ENCODE peak calls at places on chromosome 11, in five cellular contexts. One of them, this sample, is unnamed.

GRCh38 chr11:129366737-129367597 is 8.7 kb upstream of the BARX2 start:
- DNase-seq in GM12891: no peak
- DNase-seq in lower leg skin: no peak
- DNase-seq in HCT116: no peak
- DNase-seq in ovary: no peak
- DNase-seq in this sample: no peak

GRCh38 chr11:83643115-83643514 is 356.9 kb upstream of the CCDC90B start:
- DNase-seq in GM12891: no peak
- DNase-seq in lower leg skin: no peak
- DNase-seq in HCT116: no peak
- DNase-seq in ovary: no peak
- DNase-seq in this sample: no peak

GRCh38 chr11:46505741-46506485 is 87.9 kb downstream of the AMBRA1 start:
- DNase-seq in GM12891: no peak
- DNase-seq in lower leg skin: no peak
- DNase-seq in HCT116: no peak
- DNase-seq in ovary: no peak
- DNase-seq in this sample: no peak

GRCh38 chr11:33701302-33701701 is 676 bp upstream of the C11orf91 start:
- DNase-seq in GM12891: no peak
- DNase-seq in lower leg skin: no peak
- DNase-seq in HCT116: no peak
- DNase-seq in ovary: no peak
- DNase-seq in this sample: no peak

GRCh38 chr11:70567680-70568503 is 169.6 kb downstream of the CTTN start:
- DNase-seq in GM12891: no peak
- DNase-seq in lower leg skin: peak
- DNase-seq in HCT116: no peak
- DNase-seq in ovary: peak
- DNase-seq in this sample: peak

GRCh38 chr11:19802773-19803293 is 90.2 kb downstream of the NAV2 start:
- DNase-seq in GM12891: no peak
- DNase-seq in lower leg skin: no peak
- DNase-seq in HCT116: no peak
- DNase-seq in ovary: no peak
- DNase-seq in this sample: no peak

GRCh38 chr11:46315033-46315738 is 32.1 kb upstream of the DGKZ start:
- DNase-seq in GM12891: peak
- DNase-seq in lower leg skin: no peak
- DNase-seq in HCT116: peak
- DNase-seq in ovary: peak
- DNase-seq in this sample: peak

GRCh38 chr11:100942016-100942415 is 187.6 kb downstream of the PGR start:
- DNase-seq in GM12891: no peak
- DNase-seq in lower leg skin: no peak
- DNase-seq in HCT116: no peak
- DNase-seq in ovary: no peak
- DNase-seq in this sample: peak

GRCh38 chr11:88543902-88544655 is 206.5 kb upstream of the CTSC start:
- DNase-seq in GM12891: peak
- DNase-seq in lower leg skin: peak
- DNase-seq in HCT116: peak
- DNase-seq in ovary: peak
- DNase-seq in this sample: peak

GRCh38 chr11:107799245-107799859 is 59.2 kb downstream of the SLC35F2 start:
- DNase-seq in GM12891: peak
- DNase-seq in lower leg skin: peak
- DNase-seq in HCT116: peak
- DNase-seq in ovary: peak
- DNase-seq in this sample: peak

GRCh38 chr11:76797341-76798201 is 14.4 kb downstream of the TSKU start:
- DNase-seq in GM12891: no peak
- DNase-seq in lower leg skin: no peak
- DNase-seq in HCT116: no peak
- DNase-seq in ovary: no peak
- DNase-seq in this sample: peak

GRCh38 chr11:85893378-85893777 is 38.2 kb downstream of the CCDC83 start:
- DNase-seq in GM12891: no peak
- DNase-seq in lower leg skin: no peak
- DNase-seq in HCT116: no peak
- DNase-seq in ovary: no peak
- DNase-seq in this sample: no peak

GRCh38 chr11:93267383-93267782 is 63.2 kb upstream of the DEUP1 start:
- DNase-seq in GM12891: no peak
- DNase-seq in lower leg skin: no peak
- DNase-seq in HCT116: no peak
- DNase-seq in ovary: no peak
- DNase-seq in this sample: no peak

GRCh38 chr11:44842219-44842618 is 108.5 kb downstream of the TP53I11 start:
- DNase-seq in GM12891: no peak
- DNase-seq in lower leg skin: no peak
- DNase-seq in HCT116: no peak
- DNase-seq in ovary: no peak
- DNase-seq in this sample: no peak

GRCh38 chr11:27083782-27084181 is 43.2 kb downstream of the BBOX1 start:
- DNase-seq in GM12891: no peak
- DNase-seq in lower leg skin: no peak
- DNase-seq in HCT116: no peak
- DNase-seq in ovary: no peak
- DNase-seq in this sample: no peak

GRCh38 chr11:27084407-27084985 is 43.9 kb downstream of the BBOX1 start:
- DNase-seq in GM12891: no peak
- DNase-seq in lower leg skin: no peak
- DNase-seq in HCT116: no peak
- DNase-seq in ovary: no peak
- DNase-seq in this sample: no peak

GRCh38 chr11:27085605-27086004 is 45.0 kb downstream of the BBOX1 start:
- DNase-seq in GM12891: no peak
- DNase-seq in lower leg skin: no peak
- DNase-seq in HCT116: no peak
- DNase-seq in ovary: no peak
- DNase-seq in this sample: no peak

GRCh38 chr11:27083241-27083640 is 42.6 kb downstream of the BBOX1 start:
- DNase-seq in GM12891: no peak
- DNase-seq in lower leg skin: no peak
- DNase-seq in HCT116: no peak
- DNase-seq in ovary: no peak
- DNase-seq in this sample: no peak

GRCh38 chr11:27085115-27085514 is 44.5 kb downstream of the BBOX1 start:
- DNase-seq in GM12891: no peak
- DNase-seq in lower leg skin: no peak
- DNase-seq in HCT116: no peak
- DNase-seq in ovary: no peak
- DNase-seq in this sample: no peak
- TF ChIP-seq POLR2A in GM12891: no peak
- TF ChIP-seq POLR2A in lower leg skin: no peak
- TF ChIP-seq POLR2A in HCT116: no peak
- TF ChIP-seq POLR2A in ovary: no peak
- TF ChIP-seq POLR2A in this sample: no peak

GRCh38 chr11:79019981-79020380 is 420.8 kb downstream of the TENM4 start:
- DNase-seq in GM12891: no peak
- DNase-seq in lower leg skin: no peak
- DNase-seq in HCT116: no peak
- DNase-seq in ovary: no peak
- DNase-seq in this sample: no peak

GRCh38 chr11:79019277-79019676 is 421.6 kb downstream of the TENM4 start:
- DNase-seq in GM12891: no peak
- DNase-seq in lower leg skin: no peak
- DNase-seq in HCT116: no peak
- DNase-seq in ovary: no peak
- DNase-seq in this sample: no peak

GRCh38 chr11:79013509-79013908 is 427.3 kb downstream of the TENM4 start:
- DNase-seq in GM12891: no peak
- DNase-seq in lower leg skin: no peak
- DNase-seq in HCT116: no peak
- DNase-seq in ovary: no peak
- DNase-seq in this sample: no peak

GRCh38 chr11:79021601-79022000 is 419.2 kb downstream of the TENM4 start:
- DNase-seq in GM12891: no peak
- DNase-seq in lower leg skin: no peak
- DNase-seq in HCT116: no peak
- DNase-seq in ovary: no peak
- DNase-seq in this sample: no peak

GRCh38 chr11:79018371-79018849 is 422.4 kb downstream of the TENM4 start:
- DNase-seq in GM12891: no peak
- DNase-seq in lower leg skin: no peak
- DNase-seq in HCT116: no peak
- DNase-seq in ovary: peak
- DNase-seq in this sample: no peak
- TF ChIP-seq POLR2A in GM12891: no peak
- TF ChIP-seq POLR2A in lower leg skin: no peak
- TF ChIP-seq POLR2A in HCT116: no peak
- TF ChIP-seq POLR2A in ovary: no peak
- TF ChIP-seq POLR2A in this sample: no peak

GRCh38 chr11:12315024-12315423 is 62.3 kb upstream of the PARVA start:
- DNase-seq in GM12891: no peak
- DNase-seq in lower leg skin: no peak
- DNase-seq in HCT116: no peak
- DNase-seq in ovary: no peak
- DNase-seq in this sample: no peak

GRCh38 chr11:12316432-12316831 is 60.9 kb upstream of the PARVA start:
- DNase-seq in GM12891: no peak
- DNase-seq in lower leg skin: no peak
- DNase-seq in HCT116: no peak
- DNase-seq in ovary: no peak
- DNase-seq in this sample: no peak

GRCh38 chr11:12306830-12307229 is 70.5 kb upstream of the PARVA start:
- DNase-seq in GM12891: no peak
- DNase-seq in lower leg skin: no peak
- DNase-seq in HCT116: no peak
- DNase-seq in ovary: no peak
- DNase-seq in this sample: no peak

DNA sequence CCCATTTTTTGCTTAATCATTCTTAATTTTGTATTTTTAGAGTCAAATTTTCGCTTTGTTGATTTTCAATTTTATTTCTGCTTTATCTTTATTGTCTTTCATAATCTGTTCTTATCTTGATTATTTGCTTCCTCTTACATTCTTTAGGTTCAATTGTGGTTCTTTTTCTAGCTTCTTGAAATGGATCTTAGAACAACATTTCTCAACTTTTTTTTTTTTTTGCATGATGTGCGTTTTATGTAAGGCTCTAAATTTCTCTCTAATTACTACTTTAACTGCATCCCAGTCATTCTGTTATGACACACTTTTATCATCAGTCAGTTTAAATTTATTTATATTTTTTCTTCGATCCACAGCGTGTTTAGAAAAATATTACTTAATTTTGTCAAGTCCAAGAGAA is 65.2 kb upstream of the PARVA start:
- DNase-seq in GM12891: no peak
- DNase-seq in lower leg skin: no peak
- DNase-seq in HCT116: no peak
- DNase-seq in ovary: no peak
- DNase-seq in this sample: no peak
- TF ChIP-seq POLR2A in GM12891: no peak
- TF ChIP-seq POLR2A in lower leg skin: no peak
- TF ChIP-seq POLR2A in HCT116: no peak
- TF ChIP-seq POLR2A in ovary: no peak
- TF ChIP-seq POLR2A in this sample: no peak

GRCh38 chr11:64659417-64660144 is 63.4 kb downstream of the NRXN2 start:
- DNase-seq in GM12891: no peak
- DNase-seq in lower leg skin: no peak
- DNase-seq in HCT116: peak
- DNase-seq in ovary: no peak
- DNase-seq in this sample: no peak
- TF ChIP-seq POLR2A in GM12891: no peak
- TF ChIP-seq POLR2A in lower leg skin: no peak
- TF ChIP-seq POLR2A in HCT116: no peak
- TF ChIP-seq POLR2A in ovary: no peak
- TF ChIP-seq POLR2A in this sample: no peak

GRCh38 chr11:2888266-2888968 is 2.8 kb upstream of the CDKN1C start:
- DNase-seq in GM12891: peak
- DNase-seq in lower leg skin: peak
- DNase-seq in HCT116: peak
- DNase-seq in ovary: peak
- DNase-seq in this sample: peak
- TF ChIP-seq POLR2A in GM12891: no peak
- TF ChIP-seq POLR2A in lower leg skin: no peak
- TF ChIP-seq POLR2A in HCT116: no peak
- TF ChIP-seq POLR2A in ovary: no peak
- TF ChIP-seq POLR2A in this sample: no peak